ENCODE peak calls at places on chromosomes 5 and 9, in five cellular contexts. L is stomach, D is left lung, T is cardiac muscle cell, U is psoas muscle. Z is an unnamed sample.

GRCh38 chr5:112977440-112977861 is 853 bp downstream of the DCP2 start:
- DNase-seq in L (no peak), D (no peak), T (no peak), U (no peak), Z (no peak)

GRCh38 chr5:137344723-137345322 is 154.3 kb downstream of the SPOCK1 start:
- DNase-seq in L (peak), D (no peak), T (peak), U (no peak), Z (peak)

GRCh38 chr5:179730852-179731251 is 1.8 kb upstream of the MAML1 start:
- DNase-seq in L (no peak), D (no peak), T (no peak), U (no peak), Z (no peak)

GRCh38 chr5:179325296-179326031 is 19.8 kb downstream of the ADAMTS2 start:
- DNase-seq in L (no peak), D (peak), T (no peak), U (peak), Z (no peak)

GRCh38 chr5:39191216-39191615 is 28.1 kb downstream of the FYB1 start:
- DNase-seq in L (no peak), D (no peak), T (no peak), U (no peak), Z (no peak)

GRCh38 chr5:4906821-4907220 is 233.3 kb upstream of the ADAMTS16 start:
- DNase-seq in L (no peak), D (no peak), T (no peak), U (no peak), Z (no peak)

GRCh38 chr9:76294301-76294700 is 99.9 kb downstream of the RFK start:
- DNase-seq in L (no peak), D (no peak), T (no peak), U (no peak), Z (no peak)

GRCh38 chr9:132210472-132211145 is 48.8 kb downstream of the NTNG2 start:
- DNase-seq in L (no peak), D (no peak), T (no peak), U (no peak), Z (peak)

GRCh38 chr5:132820162-132820754 is 7.2 kb downstream of the SOWAHA start:
- DNase-seq in L (peak), D (peak), T (peak), U (peak), Z (peak)

GRCh38 chr9:16575142-16575877 is 295.2 kb downstream of the BNC2 start:
- DNase-seq in L (no peak), D (no peak), T (no peak), U (no peak), Z (no peak)

GRCh38 chr9:2015581-2016410 is 649 bp downstream of the SMARCA2 start:
- DNase-seq in L (peak), D (peak), T (peak), U (peak), Z (peak)

GRCh38 chr9:16869961-16870605 is 387 bp downstream of the BNC2 start:
- DNase-seq in L (no peak), D (no peak), T (peak), U (no peak), Z (no peak)

GRCh38 chr5:124596595-124597388 is 149.6 kb downstream of the ZNF608 start:
- DNase-seq in L (no peak), D (no peak), T (no peak), U (no peak), Z (peak)

GRCh38 chr9:116837038-116837998 is 150.2 kb downstream of the TRIM32 start:
- DNase-seq in L (no peak), D (no peak), T (no peak), U (no peak), Z (peak)

GRCh38 chr9:131517761-131518190 is 13.3 kb downstream of the UCK1 start:
- DNase-seq in L (no peak), D (no peak), T (peak), U (peak), Z (no peak)

GRCh38 chr5:133667217-133667616 is 54.9 kb upstream of the FSTL4 start:
- DNase-seq in L (no peak), D (no peak), T (no peak), U (no peak), Z (no peak)

GRCh38 chr5:170434953-170435605 is 45.9 kb upstream of the KCNMB1 start:
- DNase-seq in L (peak), D (peak), T (peak), U (peak), Z (peak)

GRCh38 chr9:9820411-9820810 is 792.4 kb downstream of the PTPRD start:
- DNase-seq in L (no peak), D (no peak), T (no peak), U (no peak), Z (no peak)

GRCh38 chr9:136053757-136054142 is 41.3 kb downstream of the NACC2 start:
- DNase-seq in L (no peak), D (no peak), T (no peak), U (no peak), Z (no peak)

DNA sequence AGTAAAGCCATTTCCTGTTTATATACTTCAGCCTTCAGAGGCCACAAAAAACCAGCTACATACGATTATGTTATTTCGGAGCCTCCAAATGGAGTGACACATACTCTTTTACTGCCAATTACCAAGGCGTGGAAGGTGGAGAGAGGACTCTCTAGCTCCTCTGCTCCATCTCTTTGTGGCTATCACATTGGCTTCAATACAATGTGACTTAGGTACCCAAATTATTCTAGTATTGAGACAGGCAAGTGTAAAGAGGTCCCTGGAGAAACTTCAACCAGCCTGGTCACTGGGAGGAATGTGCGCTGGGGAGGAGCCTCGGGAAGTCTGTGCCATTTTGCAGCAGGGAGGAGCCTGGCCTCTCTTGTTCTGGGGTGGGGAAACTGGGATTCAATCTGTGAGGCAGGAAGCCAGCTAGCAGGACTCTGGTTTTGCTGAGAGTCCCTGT is 85.8 kb upstream of the TAS2R1 start:
- DNase-seq in L (no peak), D (no peak), T (no peak), U (no peak), Z (no peak)
- H3K4me3 ChIP-seq in L (no peak), D (no peak), T (no peak), U (no peak), Z (no peak)

GRCh38 chr9:761793-762190 is 79.7 kb upstream of the DMRT1 start:
- DNase-seq in L (no peak), D (no peak), T (no peak), U (no peak), Z (no peak)

GRCh38 chr9:764986-765385 is 76.5 kb upstream of the DMRT1 start:
- DNase-seq in L (no peak), D (no peak), T (no peak), U (no peak), Z (no peak)

GRCh38 chr9:762217-762616 is 79.3 kb upstream of the DMRT1 start:
- DNase-seq in L (no peak), D (no peak), T (no peak), U (no peak), Z (no peak)

GRCh38 chr9:763692-764091 is 77.8 kb upstream of the DMRT1 start:
- DNase-seq in L (no peak), D (no peak), T (no peak), U (no peak), Z (no peak)

GRCh38 chr9:764105-764524 is 77.4 kb upstream of the DMRT1 start:
- DNase-seq in L (peak), D (peak), T (peak), U (peak), Z (peak)
- TF ChIP-seq CTCF in L (peak), D (peak), T (peak), U (peak), Z (peak)

GRCh38 chr5:175465282-175465681 is 13.1 kb upstream of the SFXN1 start:
- DNase-seq in L (no peak), D (no peak), T (no peak), U (no peak), Z (no peak)
- H3K4me3 ChIP-seq in L (no peak), D (no peak), T (no peak), U (no peak), Z (no peak)

DNA sequence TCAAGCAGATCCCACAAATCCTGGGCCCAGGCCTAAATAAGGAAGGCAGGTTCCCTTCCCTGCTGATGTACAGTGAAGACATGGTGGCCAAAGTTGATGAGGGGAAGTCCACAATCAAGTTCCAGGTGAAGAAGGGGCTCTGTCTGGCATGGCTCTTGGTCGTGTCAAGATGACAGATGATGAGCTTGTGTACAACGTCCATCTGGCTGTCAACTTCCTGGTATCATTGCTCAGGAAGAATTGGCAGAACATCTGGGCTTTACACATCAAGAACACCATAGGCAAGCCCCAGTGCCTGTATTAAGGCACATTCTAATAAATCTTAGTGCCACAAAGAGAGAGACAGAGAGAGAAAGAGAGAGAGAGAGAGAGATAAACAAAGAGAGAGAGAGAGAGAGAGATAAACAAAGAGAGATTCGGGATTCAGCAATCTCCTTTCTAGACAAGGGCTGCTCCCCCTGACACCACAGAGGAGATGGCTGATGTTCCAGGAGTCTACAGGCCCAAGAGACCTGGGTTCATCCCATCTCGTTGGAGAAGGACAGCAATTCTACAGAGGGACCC is 45.5 kb upstream of the HSPA9 start:
- DNase-seq in L (no peak), D (no peak), T (no peak), U (no peak), Z (no peak)
- TF ChIP-seq CTCF in L (no peak), D (no peak), T (no peak), U (no peak), Z (no peak)

DNA sequence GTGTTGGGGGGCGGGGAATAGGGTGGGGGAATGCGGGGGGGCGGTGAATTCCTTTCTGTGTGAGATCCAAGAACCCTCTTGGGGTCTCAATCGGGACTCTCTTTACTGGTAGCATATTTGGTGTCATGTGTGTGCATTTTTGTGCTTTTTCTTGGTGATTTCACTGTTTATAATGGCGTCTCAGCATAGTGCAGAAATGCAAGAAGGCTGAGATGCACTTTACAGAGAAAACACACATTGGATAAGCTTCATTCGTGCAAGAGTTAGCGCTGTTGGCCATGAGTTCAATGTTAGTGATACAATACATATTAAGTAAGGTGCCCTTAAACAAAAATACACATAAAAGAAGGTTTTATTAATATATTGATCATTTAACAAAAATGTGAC is 771 bp upstream of the ENTPD8 start:
- DNase-seq in L (no peak), D (no peak), T (no peak), U (no peak), Z (no peak)
- H3K4me3 ChIP-seq in L (peak), D (no peak), T (peak), U (no peak), Z (no peak)

DNA sequence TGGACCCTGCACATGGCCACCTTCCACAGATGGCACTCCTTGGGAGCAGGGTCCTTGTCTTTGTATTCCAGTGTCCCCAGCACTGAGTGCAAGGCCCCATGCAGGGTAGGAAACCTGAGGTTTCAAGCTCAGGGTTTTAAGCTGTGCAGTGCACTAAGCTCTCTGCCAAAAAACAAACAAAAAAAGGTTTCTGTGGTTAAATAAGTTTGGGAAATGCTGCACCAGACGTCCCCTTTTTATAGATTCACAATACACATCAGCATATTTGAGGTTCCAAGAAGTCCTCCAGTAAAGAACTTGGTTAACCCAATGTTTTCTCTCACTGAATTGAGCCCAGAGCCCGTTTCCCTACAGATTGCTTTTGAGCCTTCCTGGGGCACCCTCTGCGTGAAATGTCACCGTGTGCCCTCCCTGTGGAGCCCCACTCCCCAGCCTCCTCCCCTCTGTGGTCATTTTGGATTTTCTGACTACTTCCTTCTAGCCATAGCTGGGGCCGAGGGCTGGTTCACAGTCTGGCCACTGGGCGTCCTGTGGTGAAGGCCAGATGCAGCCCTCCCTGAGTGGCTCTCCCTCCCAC is 17.1 kb downstream of the DELE1 start:
- DNase-seq in L (no peak), D (no peak), T (no peak), U (no peak), Z (no peak)
- TF ChIP-seq CTCF in L (no peak), D (no peak), T (no peak), U (no peak), Z (no peak)

DNA sequence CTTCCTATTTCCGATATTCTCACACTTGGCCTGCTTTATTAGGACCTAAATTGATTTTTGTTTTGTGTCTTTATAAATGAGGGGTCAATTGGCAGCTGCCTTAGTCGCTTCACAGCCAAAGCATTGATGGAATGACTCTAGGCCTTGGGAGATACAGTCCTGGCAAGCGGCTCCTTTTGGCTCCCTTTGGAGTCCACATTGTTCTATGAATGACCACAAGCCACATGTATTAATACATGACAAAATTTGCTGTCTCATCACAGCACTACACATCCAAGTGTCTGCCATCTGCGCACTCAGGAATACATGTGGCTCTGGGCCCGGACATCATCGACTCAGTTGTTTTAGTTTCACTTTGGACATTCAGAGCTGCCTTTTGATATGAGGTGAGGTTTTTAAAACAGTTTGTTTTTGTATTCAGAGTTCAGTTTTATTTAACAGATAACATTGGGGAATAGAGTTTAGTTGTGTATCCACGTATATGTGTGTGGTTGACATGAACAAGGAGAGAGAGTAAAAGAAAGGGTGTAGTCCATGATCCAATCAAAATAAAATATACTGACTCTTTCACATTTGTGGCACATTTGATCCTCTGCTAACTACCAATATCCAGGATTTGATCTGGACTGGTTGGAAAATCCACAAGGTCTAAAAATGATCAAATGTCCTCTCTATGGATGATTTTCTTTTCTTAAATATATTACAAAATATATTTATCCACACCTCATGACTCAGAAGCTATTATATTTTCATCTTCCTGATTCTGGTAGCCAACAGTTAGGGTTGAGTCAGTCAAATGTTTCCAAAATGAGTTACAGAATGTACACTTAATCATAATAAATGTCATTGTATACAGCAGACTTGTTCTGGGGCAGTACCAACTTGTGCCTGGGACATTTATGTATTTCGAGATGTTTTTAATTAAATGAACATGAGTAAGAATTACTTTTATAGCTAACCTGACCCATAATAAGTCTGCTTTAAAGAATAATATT is 114.0 kb upstream of the MTAP start:
- DNase-seq in L (peak), D (no peak), T (no peak), U (peak), Z (peak)
- H3K4me3 ChIP-seq in L (peak), D (no peak), T (no peak), U (no peak), Z (no peak)

GRCh38 chr9:127578952-127579853 is 32.9 kb upstream of the STXBP1 start:
- DNase-seq in L (peak), D (peak), T (no peak), U (peak), Z (peak)
- TF ChIP-seq CTCF in L (peak), D (peak), T (peak), U (peak), Z (peak)

GRCh38 chr5:73641811-73642210 is 15.8 kb downstream of the ARHGEF28 start:
- DNase-seq in L (no peak), D (no peak), T (peak), U (no peak), Z (no peak)

GRCh38 chr5:73637565-73637964 is 11.6 kb downstream of the ARHGEF28 start:
- DNase-seq in L (no peak), D (no peak), T (peak), U (no peak), Z (no peak)

GRCh38 chr5:73638344-73639095 is 12.5 kb downstream of the ARHGEF28 start:
- DNase-seq in L (no peak), D (no peak), T (no peak), U (no peak), Z (peak)

GRCh38 chr5:73642296-73642695 is 16.3 kb downstream of the ARHGEF28 start:
- DNase-seq in L (no peak), D (no peak), T (no peak), U (no peak), Z (no peak)

DNA sequence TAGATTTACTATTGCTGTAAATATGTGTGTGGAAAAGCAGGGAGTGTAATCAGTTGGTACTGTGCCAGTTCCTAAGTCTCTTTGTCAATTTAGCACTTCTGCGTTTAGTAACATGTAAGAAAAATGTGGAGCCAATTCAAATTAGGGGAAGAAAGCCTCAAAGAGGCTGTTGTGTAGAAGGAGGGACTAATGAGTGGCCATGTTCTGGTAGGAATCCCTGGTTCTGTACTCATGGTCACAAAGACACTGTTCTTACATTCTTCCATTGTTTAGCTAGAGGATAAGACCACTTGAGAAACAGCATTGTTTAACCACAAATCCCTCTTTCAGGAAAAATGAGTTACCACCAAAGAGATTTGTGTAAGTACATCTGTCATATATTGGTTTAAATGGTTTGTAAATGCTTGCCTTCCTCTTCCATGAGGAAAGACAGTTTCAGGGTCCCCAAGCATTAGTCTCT is 14.9 kb downstream of the ARHGEF28 start:
- DNase-seq in L (no peak), D (no peak), T (no peak), U (no peak), Z (peak)
- H3K4me3 ChIP-seq in L (no peak), D (no peak), T (no peak), U (no peak), Z (no peak)

GRCh38 chr5:74394924-74395880 is 245.3 kb downstream of the ENC1 start:
- DNase-seq in L (no peak), D (no peak), T (no peak), U (peak), Z (peak)
- TF ChIP-seq CTCF in L (no peak), D (no peak), T (no peak), U (no peak), Z (peak)

Z was measured in bronchial epithelial cell.